ENCODE peak calls at places on chromosomes 3 and 15, in seven cellular contexts. U is MM.1S, E is tibial nerve, P is iPS DF 6.9, X is brain microvascular endothelial cell, W is tibial artery, Z is Peyer's patch. Y is an unnamed sample.

GRCh38 chr3:74445541-74445940 is 168.9 kb downstream of the CNTN3 start:
- DNase-seq in U (no peak), Z (no peak), P (no peak), E (no peak), W (no peak), X (no peak), Y (no peak)

GRCh38 chr15:51796777-51797474 is 32.5 kb upstream of the TMOD3 start:
- DNase-seq in W (no peak), E (no peak), U (no peak), Z (no peak), X (peak), P (no peak), Y (no peak)

GRCh38 chr3:114383875-114384557 is 90.2 kb downstream of the TIGIT start:
- DNase-seq in U (peak), X (peak), W (peak), Z (peak), E (peak), P (peak), Y (peak)

GRCh38 chr3:172098698-172099494 is 59.5 kb downstream of the FNDC3B start:
- DNase-seq in Z (no peak), X (no peak), E (no peak), P (peak), U (no peak), W (no peak), Y (no peak)

GRCh38 chr3:100335137-100335833 is 728 bp downstream of the NIT2 start:
- DNase-seq in E (no peak), P (no peak), Z (peak), X (no peak), U (peak), W (no peak), Y (no peak)

GRCh38 chr3:45640724-45641361 is 46.3 kb downstream of the LIMD1 start:
- DNase-seq in U (no peak), E (no peak), Z (no peak), W (no peak), X (no peak), P (no peak), Y (no peak)

GRCh38 chr3:129382366-129382765 is 46.1 kb downstream of the EFCAB12 start:
- DNase-seq in W (no peak), P (no peak), Z (no peak), E (no peak), X (no peak), U (no peak), Y (no peak)

GRCh38 chr3:25547928-25548327 is 116.8 kb downstream of the TOP2B start:
- DNase-seq in P (no peak), W (no peak), U (no peak), E (no peak), Z (no peak), X (no peak), Y (no peak)

GRCh38 chr3:33915796-33916589 is 117.6 kb downstream of the PDCD6IP start:
- DNase-seq in Z (no peak), W (no peak), X (no peak), E (no peak), U (no peak), P (no peak), Y (no peak)

GRCh38 chr3:182331356-182331755 is 461.9 kb upstream of the ATP11B start:
- DNase-seq in X (no peak), P (no peak), E (no peak), Z (no peak), U (no peak), W (no peak), Y (no peak)

GRCh38 chr3:37029516-37030163 is 36.3 kb downstream of the MLH1 start:
- DNase-seq in E (no peak), W (no peak), X (no peak), P (no peak), Z (no peak), U (no peak), Y (no peak)

GRCh38 chr3:52481819-52482521 is 13.2 kb upstream of the STAB1 start:
- DNase-seq in W (no peak), Z (no peak), U (no peak), E (no peak), P (peak), X (no peak), Y (no peak)

GRCh38 chr3:114551770-114552526 is 258.1 kb downstream of the TIGIT start:
- DNase-seq in W (no peak), X (peak), Z (no peak), U (no peak), P (no peak), E (no peak), Y (no peak)

GRCh38 chr3:16132190-16132589 is 42.3 kb upstream of the GALNT15 start:
- DNase-seq in E (no peak), P (peak), W (no peak), X (no peak), U (no peak), Z (no peak), Y (no peak)

GRCh38 chr3:50658416-50658815 is 16.3 kb upstream of the DOCK3 start:
- DNase-seq in X (no peak), Z (peak), P (no peak), U (no peak), E (no peak), W (peak), Y (no peak)

GRCh38 chr15:52011711-52012144 is 7.3 kb upstream of the MAPK6 start:
- DNase-seq in E (no peak), U (no peak), X (no peak), Z (no peak), P (no peak), W (no peak), Y (no peak)

GRCh38 chr15:43225201-43225949 is 4.6 kb upstream of the EPB42 start:
- DNase-seq in W (no peak), X (peak), Z (no peak), U (peak), P (peak), E (no peak), Y (no peak)

GRCh38 chr3:167700046-167700445 is 34.6 kb downstream of the PDCD10 start:
- DNase-seq in U (no peak), E (no peak), W (no peak), P (no peak), X (no peak), Z (no peak), Y (no peak)

GRCh38 chr3:194782767-194783404 is 97.2 kb downstream of the FAM43A start:
- DNase-seq in W (no peak), P (no peak), X (peak), E (no peak), U (no peak), Z (no peak), Y (no peak)

GRCh38 chr3:46880884-46881818 is 3.6 kb downstream of the PTH1R start:
- DNase-seq in X (no peak), Z (no peak), E (no peak), W (no peak), P (no peak), U (no peak), Y (no peak)

GRCh38 chr3:45489730-45490309 is 101.4 kb downstream of the LARS2 start:
- DNase-seq in W (no peak), U (no peak), X (no peak), Z (no peak), P (no peak), E (no peak), Y (no peak)

GRCh38 chr3:66552846-66553245 is 52.0 kb upstream of the LRIG1 start:
- DNase-seq in E (no peak), U (no peak), W (no peak), X (no peak), Z (no peak), P (no peak), Y (no peak)

GRCh38 chr3:171132873-171133272 is 106.4 kb upstream of the SLC2A2 start:
- DNase-seq in Z (no peak), X (peak), E (no peak), P (no peak), W (no peak), U (no peak), Y (no peak)

GRCh38 chr3:64072111-64072510 is 48.8 kb upstream of the PSMD6 start:
- DNase-seq in Z (no peak), W (no peak), U (no peak), X (no peak), P (no peak), E (no peak), Y (no peak)

GRCh38 chr15:74129411-74130088 is 836 bp upstream of the ISLR2 start:
- DNase-seq in X (no peak), E (no peak), U (no peak), P (no peak), W (no peak), Z (no peak), Y (no peak)

GRCh38 chr3:147930417-147930816 is 521.3 kb downstream of the ZIC1 start:
- DNase-seq in U (no peak), P (no peak), W (no peak), Z (no peak), X (peak), E (no peak), Y (no peak)

GRCh38 chr3:111735271-111735758 is 123.8 kb upstream of the PHLDB2 start:
- DNase-seq in E (no peak), W (no peak), P (no peak), Z (no peak), X (peak), U (no peak), Y (no peak)

GRCh38 chr3:144127700-144128099 is 156.1 kb downstream of the DIPK2A start:
- DNase-seq in P (no peak), U (peak), E (no peak), W (no peak), X (no peak), Z (no peak), Y (no peak)

GRCh38 chr3:132254076-132254755 is 63.0 kb upstream of the ACP3 start:
- DNase-seq in U (no peak), Z (no peak), W (no peak), E (no peak), P (no peak), X (no peak), Y (no peak)

GRCh38 chr3:114231616-114232015 is 5.8 kb downstream of the ZNF80 start:
- DNase-seq in U (no peak), W (no peak), P (no peak), E (no peak), Z (no peak), X (no peak), Y (no peak)

GRCh38 chr15:73105064-73105463 is 52.8 kb downstream of the NEO1 start:
- DNase-seq in X (no peak), U (no peak), P (no peak), E (no peak), Z (no peak), W (no peak), Y (no peak)

GRCh38 chr15:69656271-69657030 is 203.8 kb downstream of the RPLP1 start:
- DNase-seq in E (no peak), P (no peak), W (no peak), Z (no peak), U (no peak), X (no peak), Y (no peak)

GRCh38 chr15:69657626-69658025 is 205.0 kb downstream of the RPLP1 start:
- DNase-seq in U (no peak), Z (no peak), P (no peak), X (no peak), E (no peak), W (no peak), Y (no peak)

GRCh38 chr15:69659454-69660050 is 206.9 kb downstream of the RPLP1 start:
- DNase-seq in P (no peak), E (no peak), U (no peak), W (no peak), X (no peak), Z (no peak), Y (no peak)

GRCh38 chr15:69660114-69660513 is 207.5 kb downstream of the RPLP1 start:
- DNase-seq in P (no peak), E (no peak), X (no peak), Z (no peak), W (no peak), U (no peak), Y (no peak)

GRCh38 chr15:69658401-69658945 is 205.9 kb downstream of the RPLP1 start:
- DNase-seq in W (no peak), P (no peak), U (no peak), E (no peak), X (no peak), Z (no peak), Y (no peak)
- H3K27ac ChIP-seq in W (no peak), P (no peak), U (no peak), E (no peak), X (no peak), Z (no peak), Y (no peak)

GRCh38 chr3:61634678-61635077 is 73.3 kb downstream of the PTPRG start:
- DNase-seq in U (no peak), Z (no peak), W (no peak), X (no peak), P (no peak), E (no peak), Y (no peak)
- H3K27ac ChIP-seq in U (no peak), Z (no peak), W (no peak), X (no peak), P (no peak), E (no peak), Y (no peak)

DNA sequence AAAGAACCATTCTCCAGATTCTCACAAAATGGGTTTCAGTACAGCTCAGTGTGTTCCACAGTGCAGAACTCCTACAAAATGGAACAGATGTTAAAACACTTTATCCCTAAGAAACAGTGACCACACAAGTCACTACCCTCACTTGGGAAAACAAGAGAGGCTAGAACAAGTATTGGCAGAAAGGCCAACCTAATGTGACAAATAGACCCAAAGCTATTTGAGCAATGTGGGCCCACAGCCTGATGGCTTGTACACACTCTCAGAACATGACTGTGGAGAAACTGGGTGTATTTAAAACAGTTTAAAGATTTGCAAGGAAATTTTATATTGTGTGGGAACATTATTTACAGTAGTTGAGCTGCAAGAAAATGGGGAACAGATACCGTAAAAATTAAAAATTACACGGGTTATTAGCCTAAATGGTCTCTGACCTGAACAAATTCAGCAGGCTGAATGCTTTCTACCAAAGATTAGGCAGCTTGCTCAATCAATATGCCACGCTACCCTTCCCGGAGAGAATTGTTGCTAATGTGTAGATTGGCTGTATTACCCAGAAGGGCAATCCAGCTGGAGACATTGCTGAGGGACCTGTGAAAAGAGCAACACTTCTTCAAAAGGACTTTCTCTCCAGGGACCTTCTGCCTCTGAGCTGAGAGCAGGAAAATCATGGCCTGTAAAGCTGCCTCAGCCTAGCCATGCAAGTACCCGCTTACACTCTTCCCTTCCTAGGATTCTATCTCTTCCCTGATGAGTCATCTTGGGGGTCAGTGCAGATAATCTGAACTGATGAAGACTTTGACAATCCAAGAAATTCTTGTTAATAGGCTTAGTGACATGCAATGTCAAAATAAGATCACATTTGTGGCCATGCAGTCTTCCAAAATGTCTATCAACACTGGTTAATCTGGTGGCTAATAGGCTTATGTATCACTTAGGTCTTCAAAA is 97.1 kb downstream of the STRIT1 start:
- DNase-seq in E (no peak), Z (no peak), P (no peak), U (no peak), X (no peak), W (no peak), Y (no peak)
- H3K27ac ChIP-seq in E (no peak), Z (no peak), P (no peak), U (no peak), X (no peak), W (no peak), Y (no peak)

GRCh38 chr15:64775551-64776401 is at the start of gene RBPMS2:
- DNase-seq in E (no peak), Z (no peak), U (no peak), X (no peak), W (no peak), P (no peak), Y (no peak)

GRCh38 chr15:64773606-64774555 is 1.5 kb downstream of the RBPMS2 start:
- DNase-seq in W (no peak), P (no peak), E (no peak), X (no peak), U (no peak), Z (no peak), Y (no peak)

GRCh38 chr15:64774556-64775523 is 549 bp downstream of the RBPMS2 start:
- DNase-seq in U (no peak), E (no peak), W (no peak), P (no peak), Z (no peak), X (no peak), Y (no peak)

GRCh38 chr15:64779024-64779423 is 3.6 kb upstream of the RBPMS2 start:
- DNase-seq in U (no peak), W (no peak), X (no peak), E (no peak), Z (no peak), P (no peak), Y (no peak)

DNA sequence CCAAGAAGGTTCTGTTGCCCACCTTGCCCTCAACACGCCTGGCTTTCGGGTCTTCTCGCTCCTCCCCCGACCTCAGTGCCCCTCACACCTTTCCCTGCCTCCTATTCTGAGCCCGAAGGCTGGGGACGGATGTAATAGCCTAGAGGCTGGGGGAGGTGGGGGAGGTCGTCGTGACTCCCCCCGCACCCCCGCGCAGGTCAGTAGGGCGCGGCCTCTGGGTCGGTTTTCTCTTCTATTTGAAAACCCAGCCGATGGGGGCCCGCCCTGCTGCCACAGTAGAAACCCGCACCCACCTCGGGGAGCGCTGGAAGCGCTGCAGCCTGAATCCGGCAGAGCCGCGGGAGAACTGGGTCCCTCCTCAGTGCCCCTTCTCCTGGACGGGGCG is 1.0 kb upstream of the RBPMS2 start:
- DNase-seq in P (no peak), Z (no peak), W (no peak), E (no peak), X (no peak), U (no peak), Y (no peak)
- H3K27ac ChIP-seq in P (no peak), Z (peak), W (peak), E (peak), X (no peak), U (no peak), Y (no peak)

DNA sequence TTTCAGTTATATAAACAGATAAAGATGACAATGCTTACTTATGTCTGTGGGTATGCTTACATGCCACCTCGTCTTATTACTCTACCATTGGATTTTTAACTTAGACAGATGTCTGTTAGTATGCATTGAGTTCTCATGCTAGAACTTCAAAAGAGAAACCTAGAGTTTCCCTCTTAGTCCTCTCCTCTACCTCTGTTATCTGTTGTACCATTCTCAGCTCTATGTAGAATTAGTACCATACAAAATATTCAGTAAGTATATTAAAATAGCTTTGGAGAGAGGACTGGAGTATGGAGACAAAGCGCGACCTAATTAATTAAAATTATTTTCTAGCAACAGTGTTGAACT is 111.4 kb downstream of the BBX start:
- DNase-seq in W (no peak), U (no peak), X (no peak), P (no peak), E (no peak), Z (no peak), Y (no peak)
- H3K27ac ChIP-seq in W (no peak), U (peak), X (no peak), P (no peak), E (no peak), Z (no peak), Y (no peak)

GRCh38 chr15:69762373-69763148 is 309.9 kb downstream of the RPLP1 start:
- DNase-seq in E (no peak), W (no peak), Z (no peak), P (peak), X (no peak), U (no peak), Y (no peak)

GRCh38 chr15:69758810-69759410 is 306.3 kb downstream of the RPLP1 start:
- DNase-seq in E (no peak), Z (no peak), P (no peak), W (no peak), X (peak), U (peak), Y (no peak)

GRCh38 chr15:69760263-69760855 is 307.7 kb downstream of the RPLP1 start:
- DNase-seq in W (no peak), E (no peak), Z (no peak), X (peak), P (no peak), U (peak), Y (no peak)

GRCh38 chr15:69758291-69758771 is 305.7 kb downstream of the RPLP1 start:
- DNase-seq in P (no peak), Z (no peak), U (no peak), W (no peak), X (peak), E (no peak), Y (no peak)

DNA sequence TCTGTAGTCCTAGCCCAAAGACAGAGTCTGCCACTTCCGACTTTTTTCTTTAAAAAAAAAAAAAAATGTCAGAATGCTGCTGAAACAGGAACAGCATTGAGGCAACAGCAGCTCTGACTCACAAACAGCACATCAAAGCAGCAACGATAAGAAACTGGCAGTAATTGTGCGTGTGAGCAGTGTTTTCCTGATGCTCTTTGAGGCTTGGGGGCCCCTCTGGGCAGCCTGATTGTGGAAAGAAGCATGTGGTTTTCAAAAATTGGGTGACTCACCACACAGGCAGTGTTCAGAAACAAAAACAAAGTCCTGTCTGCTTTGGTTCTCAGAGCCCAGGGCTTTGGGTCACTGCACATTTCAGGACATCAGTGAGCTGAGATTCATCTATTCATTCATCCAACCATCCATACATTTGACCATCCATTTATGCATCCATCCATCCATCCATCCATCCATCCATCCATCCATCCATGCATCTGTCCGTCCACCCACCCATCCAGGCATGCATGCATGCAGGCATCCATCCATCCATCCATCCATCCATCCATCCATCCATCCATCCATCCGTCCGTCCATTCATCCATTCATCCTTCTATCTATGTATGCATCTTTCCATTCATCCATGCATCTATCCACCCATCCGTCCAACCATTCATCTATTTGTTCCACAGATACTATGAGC is 308.4 kb downstream of the RPLP1 start:
- DNase-seq in P (no peak), E (peak), X (peak), Z (no peak), W (peak), U (peak), Y (peak)
- H3K27ac ChIP-seq in P (no peak), E (no peak), X (peak), Z (peak), W (peak), U (peak), Y (peak)

GRCh38 chr3:142319912-142320311 is 94.5 kb upstream of the GK5 start:
- DNase-seq in X (no peak), W (no peak), Z (no peak), E (no peak), U (no peak), P (no peak), Y (no peak)

GRCh38 chr3:142318331-142318730 is 92.9 kb upstream of the GK5 start:
- DNase-seq in P (no peak), U (no peak), X (peak), W (no peak), E (no peak), Z (no peak), Y (no peak)

GRCh38 chr3:142315083-142315482 is 89.7 kb upstream of the GK5 start:
- DNase-seq in X (peak), Z (no peak), W (no peak), P (no peak), E (no peak), U (no peak), Y (no peak)

GRCh38 chr3:142319094-142319493 is 93.7 kb upstream of the GK5 start:
- DNase-seq in U (no peak), W (no peak), Z (no peak), X (peak), P (no peak), E (no peak), Y (no peak)
- H3K27ac ChIP-seq in U (no peak), W (no peak), Z (no peak), X (peak), P (no peak), E (no peak), Y (no peak)